ENCODE peak calls at places on chromosomes 1 and 21, in seven cellular contexts. B, P, F, H, O, M and D are unnamed samples.
A peak's percentile ranks its signal among the peaks of the same experiment; 100 is the strongest.

GRCh38 chr1:172400073-172400737 is 20.3 kb upstream of the C1orf105 start:
- DNase-seq in B (no peak), P (no peak), F (no peak), H (no peak), O (no peak), M (no peak), D (no peak)

GRCh38 chr1:192506741-192507155 is 68.8 kb upstream of the RGS1 start:
- DNase-seq in B (peak; percentile 54), P (peak; percentile 46), F (peak; percentile 72), H (no peak), O (peak; percentile 43), M (peak; percentile 34), D (no peak)

GRCh38 chr1:159737238-159737637 is 22.8 kb upstream of the CRP start:
- DNase-seq in B (no peak), P (no peak), F (no peak), H (no peak), O (no peak), M (no peak), D (no peak)

GRCh38 chr1:71473331-71473730 is 392.5 kb upstream of the ZRANB2 start:
- DNase-seq in B (no peak), P (no peak), F (no peak), H (no peak), O (no peak), M (no peak), D (no peak)

GRCh38 chr1:91693542-91693941 is 192.4 kb downstream of the TGFBR3 start:
- DNase-seq in B (no peak), P (no peak), F (no peak), H (no peak), O (peak; percentile 61), M (peak; percentile 89), D (no peak)

GRCh38 chr1:213714645-213715044 is 273.1 kb upstream of the PROX1 start:
- DNase-seq in B (no peak), P (no peak), F (no peak), H (peak; percentile 32), O (no peak), M (no peak), D (no peak)

GRCh38 chr1:167842872-167843271 is 71.1 kb downstream of the ADCY10 start:
- DNase-seq in B (no peak), P (no peak), F (no peak), H (no peak), O (no peak), M (no peak), D (no peak)

GRCh38 chr21:37780991-37781983 is 135.0 kb downstream of the KCNJ6 start:
- DNase-seq in B (no peak), P (no peak), F (no peak), H (no peak), O (no peak), M (peak; percentile 43), D (peak; percentile 32)

GRCh38 chr1:88985033-88985432 is 7.4 kb downstream of the KYAT3 start:
- DNase-seq in B (peak; percentile 95), P (peak; percentile 90), F (peak; percentile 93), H (no peak), O (peak; percentile 91), M (peak; percentile 86), D (peak; percentile 94)

GRCh38 chr1:10553124-10553523 is 78.4 kb downstream of the PEX14 start:
- DNase-seq in B (no peak), P (no peak), F (no peak), H (no peak), O (no peak), M (no peak), D (no peak)

GRCh38 chr1:40948741-40949528 is 30.6 kb upstream of the CTPS1 start:
- DNase-seq in B (peak; percentile 94), P (peak; percentile 59), F (peak; percentile 85), H (peak; percentile 27), O (peak; percentile 73), M (peak; percentile 75), D (peak; percentile 76)

GRCh38 chr1:240309804-240310203 is 218.1 kb downstream of the FMN2 start:
- DNase-seq in B (no peak), P (no peak), F (no peak), H (no peak), O (no peak), M (no peak), D (no peak)

GRCh38 chr1:46533179-46533864 is 18.1 kb downstream of the KNCN start:
- DNase-seq in B (no peak), P (peak; percentile 45), F (peak; percentile 30), H (no peak), O (peak; percentile 26), M (peak; percentile 74), D (no peak)

GRCh38 chr1:46530791-46531409 is 20.5 kb downstream of the KNCN start:
- DNase-seq in B (peak; percentile 72), P (no peak), F (no peak), H (no peak), O (no peak), M (peak; percentile 24), D (no peak)

GRCh38 chr1:21278898-21279819 is 11.1 kb downstream of the ECE1 start:
- DNase-seq in B (no peak), P (no peak), F (peak; percentile 91), H (no peak), O (peak; percentile 65), M (peak; percentile 59), D (no peak)

GRCh38 chr1:4778056-4778455 is 123.6 kb downstream of the AJAP1 start:
- DNase-seq in B (peak; percentile 35), P (no peak), F (no peak), H (no peak), O (no peak), M (no peak), D (no peak)

DNA sequence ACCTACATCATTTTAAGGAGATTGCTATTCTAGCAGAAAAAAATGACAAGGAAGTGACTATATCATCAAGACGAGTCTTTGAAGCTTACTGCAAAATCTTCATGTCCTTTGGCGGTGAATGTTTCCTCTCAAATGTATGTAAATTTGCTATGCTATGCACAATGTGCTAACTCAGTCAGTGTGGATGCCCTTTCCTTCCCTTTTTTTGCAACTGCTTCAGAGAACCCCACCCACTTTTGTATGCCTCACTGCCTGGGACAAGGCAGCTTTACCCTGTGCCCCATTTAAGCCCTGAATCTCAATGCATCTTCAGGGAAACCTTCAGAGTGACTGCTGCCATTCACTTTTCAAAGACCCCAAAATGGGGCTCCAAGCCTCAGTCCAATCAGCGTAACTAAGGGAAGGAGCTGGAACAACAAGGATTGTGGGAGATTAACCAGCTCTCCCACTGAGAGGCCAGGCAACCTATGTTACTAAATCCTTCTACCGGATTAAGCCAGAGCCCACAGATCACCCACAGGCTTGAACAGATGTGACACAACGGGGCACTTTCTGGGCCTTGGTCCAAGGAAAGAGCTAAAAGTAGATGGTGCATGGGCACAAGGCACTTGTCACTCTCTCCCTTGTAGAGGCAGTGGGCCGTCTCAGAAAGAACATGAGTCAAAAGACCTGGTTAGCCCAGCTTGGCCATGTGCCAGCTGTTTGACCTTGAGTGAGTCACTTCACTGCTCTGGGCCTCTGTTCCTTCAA is 154.4 kb downstream of the PLPP3 start:
- DNase-seq in B (peak; percentile 74), P (peak; percentile 47), F (peak; percentile 75), H (no peak), O (peak; percentile 71), M (peak; percentile 54), D (peak; percentile 37)
- H3K27ac ChIP-seq in B (no peak overlapping the region), P (no peak overlapping the region), F (no peak overlapping the region), H (peak overlapping the region; percentile 3), O (no peak overlapping the region), M (no peak overlapping the region), D (no peak overlapping the region)

DNA sequence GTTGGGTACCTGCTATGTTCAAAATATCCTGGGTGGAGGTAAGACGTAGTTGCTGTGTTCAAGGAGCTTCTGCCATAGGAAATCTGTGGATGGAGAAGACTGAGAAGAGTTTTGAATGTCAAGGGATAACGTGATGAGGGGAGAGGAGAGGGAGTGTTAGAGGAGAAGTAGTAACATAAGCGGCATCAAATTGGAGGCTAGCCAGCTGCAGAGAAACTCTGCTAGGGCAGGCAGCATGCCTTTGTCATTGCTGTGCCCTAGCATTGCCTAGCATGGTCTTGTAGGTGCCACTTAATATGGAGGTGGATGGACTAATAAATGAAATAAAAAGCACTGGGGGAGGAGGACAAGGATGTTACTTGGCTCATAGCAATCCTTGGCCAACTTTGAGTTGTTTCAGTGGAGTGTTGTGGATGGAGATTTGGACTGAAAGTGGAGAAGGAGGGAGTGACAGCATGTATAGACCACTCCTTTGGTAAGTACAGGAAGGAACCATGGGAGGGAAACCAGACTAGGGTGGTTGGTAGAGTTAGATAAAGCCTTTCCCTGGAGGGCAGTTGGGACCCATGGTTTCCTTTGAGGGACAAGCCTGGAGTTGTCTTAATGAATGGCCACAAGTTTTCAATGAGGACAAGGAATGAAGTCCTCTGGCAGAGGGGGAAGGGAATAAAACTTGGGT is 6.3 kb downstream of the VANGL1 start:
- DNase-seq in B (no peak), P (no peak), F (no peak), H (no peak), O (no peak), M (no peak), D (no peak)
- H3K9ac ChIP-seq in B (no peak overlapping the region), P (no peak overlapping the region), F (no peak overlapping the region), H (no peak overlapping the region), O (no peak overlapping the region), M (no peak overlapping the region), D (no peak overlapping the region)

GRCh38 chr1:202049129-202049528 is 38.7 kb downstream of the ELF3 start:
- DNase-seq in B (no peak), P (no peak), F (no peak), H (no peak), O (no peak), M (no peak), D (peak; percentile 37)
- H3K27ac ChIP-seq in B (no peak overlapping the region), P (no peak overlapping the region), F (no peak overlapping the region), H (no peak overlapping the region), O (no peak overlapping the region), M (no peak overlapping the region), D (no peak overlapping the region)

GRCh38 chr1:226111865-226112395 is 49.4 kb downstream of the H3-3A start:
- DNase-seq in B (no peak), P (no peak), F (no peak), H (no peak), O (no peak), M (no peak), D (no peak)

GRCh38 chr1:226110249-226111108 is 48.0 kb downstream of the H3-3A start:
- DNase-seq in B (peak; percentile 71), P (peak; percentile 38), F (peak; percentile 69), H (peak; percentile 53), O (peak; percentile 58), M (peak; percentile 82), D (peak; percentile 37)

GRCh38 chr1:226109829-226110248 is 47.3 kb downstream of the H3-3A start:
- DNase-seq in B (peak; percentile 97), P (peak; percentile 62), F (peak; percentile 72), H (peak; percentile 76), O (peak; percentile 70), M (peak; percentile 92), D (peak; percentile 82)

GRCh38 chr1:226112626-226113025 is 50.1 kb downstream of the H3-3A start:
- DNase-seq in B (no peak), P (no peak), F (no peak), H (no peak), O (no peak), M (no peak), D (no peak)

DNA sequence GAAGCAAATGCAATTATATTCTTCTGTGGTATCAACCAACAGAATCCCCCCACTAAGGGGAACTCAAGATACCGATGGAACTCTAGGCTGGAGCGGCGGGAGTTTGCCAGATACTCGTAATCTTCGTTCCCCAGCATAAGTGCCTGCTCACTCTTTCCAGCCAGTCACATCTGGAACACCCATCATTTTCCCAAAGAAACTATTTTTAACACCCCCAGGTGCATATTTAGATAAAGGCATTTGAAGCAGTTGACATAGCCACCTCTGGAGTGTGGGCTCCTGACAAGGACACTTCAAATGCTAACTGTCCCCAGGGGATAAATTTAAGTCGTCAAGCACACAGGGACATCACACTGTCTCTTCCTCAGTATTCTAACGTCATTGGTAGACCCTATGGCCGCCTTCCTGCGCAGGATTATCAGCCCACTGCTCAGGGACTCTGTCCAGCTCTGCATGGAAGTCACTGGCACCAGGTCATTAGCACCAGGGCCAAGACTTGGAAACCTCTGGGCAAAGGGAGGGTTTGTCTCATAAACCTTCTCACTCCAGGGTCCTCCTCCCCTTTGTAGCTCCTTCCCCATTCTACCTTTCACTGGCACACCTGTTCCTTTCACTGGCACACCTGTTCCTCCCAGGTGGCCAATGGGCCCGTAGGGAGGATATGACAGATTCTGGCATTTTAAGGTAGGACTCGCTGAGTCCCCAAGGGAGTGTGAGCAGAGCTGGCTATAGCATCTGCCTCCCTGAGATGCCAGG is 48.8 kb downstream of the H3-3A start:
- DNase-seq in B (no peak), P (no peak), F (no peak), H (no peak), O (no peak), M (peak; percentile 44), D (no peak)
- H3K9ac ChIP-seq in B (peak overlapping the region; percentile 77), P (peak overlapping the region; percentile 81), F (peak overlapping the region; percentile 68), H (no peak overlapping the region), O (peak overlapping the region; percentile 46), M (peak overlapping the region; percentile 88), D (no peak overlapping the region)